ENCODE peak calls at places on chromosomes 3 and 15, in ten cellular contexts. One of them, this sample, is unnamed.

GRCh38 chr15:33586791-33587697 is 276.3 kb downstream of the RYR3 start:
- DNase-seq in cardiac muscle cell: no peak
- DNase-seq in tibial nerve: no peak
- DNase-seq in GM12864: no peak
- DNase-seq in GM20000: no peak
- DNase-seq in nephron progenitor cell: no peak
- DNase-seq in body of pancreas: no peak
- DNase-seq in astrocyte of the spinal cord: no peak
- DNase-seq in RWPE1: no peak
- DNase-seq in cardiac fibroblast: no peak
- DNase-seq in this sample: no peak

GRCh38 chr15:34084086-34084485 is 17.6 kb downstream of the EMC7 start:
- DNase-seq in nephron progenitor cell: no peak
- DNase-seq in RWPE1: peak
- DNase-seq in cardiac fibroblast: no peak
- DNase-seq in GM12864: no peak
- DNase-seq in cardiac muscle cell: peak
- DNase-seq in astrocyte of the spinal cord: peak
- DNase-seq in body of pancreas: no peak
- DNase-seq in tibial nerve: no peak
- DNase-seq in GM20000: no peak
- DNase-seq in this sample: no peak

GRCh38 chr3:65265511-65265910 is 577.7 kb upstream of the ADAMTS9 start:
- DNase-seq in body of pancreas: no peak
- DNase-seq in cardiac muscle cell: peak
- DNase-seq in astrocyte of the spinal cord: no peak
- DNase-seq in RWPE1: no peak
- DNase-seq in cardiac fibroblast: no peak
- DNase-seq in tibial nerve: no peak
- DNase-seq in GM12864: no peak
- DNase-seq in nephron progenitor cell: no peak
- DNase-seq in GM20000: no peak
- DNase-seq in this sample: no peak

GRCh38 chr3:32816439-32817194 is 1.2 kb upstream of the TRIM71 start:
- DNase-seq in GM20000: peak
- DNase-seq in tibial nerve: no peak
- DNase-seq in cardiac fibroblast: peak
- DNase-seq in RWPE1: no peak
- DNase-seq in GM12864: no peak
- DNase-seq in astrocyte of the spinal cord: peak
- DNase-seq in cardiac muscle cell: peak
- DNase-seq in nephron progenitor cell: peak
- DNase-seq in body of pancreas: no peak
- DNase-seq in this sample: peak

GRCh38 chr3:113531826-113532697 is at the start of gene SIDT1:
- DNase-seq in body of pancreas: peak
- DNase-seq in GM20000: peak
- DNase-seq in RWPE1: no peak
- DNase-seq in astrocyte of the spinal cord: peak
- DNase-seq in cardiac fibroblast: no peak
- DNase-seq in tibial nerve: no peak
- DNase-seq in cardiac muscle cell: no peak
- DNase-seq in nephron progenitor cell: peak
- DNase-seq in GM12864: peak
- DNase-seq in this sample: peak

GRCh38 chr3:126773783-126774182 is 69.7 kb downstream of the CHCHD6 start:
- DNase-seq in nephron progenitor cell: no peak
- DNase-seq in body of pancreas: no peak
- DNase-seq in cardiac fibroblast: peak
- DNase-seq in cardiac muscle cell: no peak
- DNase-seq in GM12864: no peak
- DNase-seq in GM20000: no peak
- DNase-seq in RWPE1: no peak
- DNase-seq in tibial nerve: no peak
- DNase-seq in astrocyte of the spinal cord: no peak
- DNase-seq in this sample: no peak

GRCh38 chr15:63887630-63888029 is 53.9 kb upstream of the HERC1 start:
- DNase-seq in nephron progenitor cell: no peak
- DNase-seq in cardiac fibroblast: no peak
- DNase-seq in body of pancreas: no peak
- DNase-seq in GM20000: no peak
- DNase-seq in RWPE1: no peak
- DNase-seq in GM12864: no peak
- DNase-seq in tibial nerve: no peak
- DNase-seq in cardiac muscle cell: no peak
- DNase-seq in astrocyte of the spinal cord: no peak
- DNase-seq in this sample: no peak

GRCh38 chr3:71542548-71543370 is 40.8 kb downstream of the FOXP1 start:
- DNase-seq in tibial nerve: peak
- DNase-seq in body of pancreas: peak
- DNase-seq in nephron progenitor cell: peak
- DNase-seq in GM12864: no peak
- DNase-seq in cardiac muscle cell: peak
- DNase-seq in astrocyte of the spinal cord: peak
- DNase-seq in cardiac fibroblast: peak
- DNase-seq in RWPE1: peak
- DNase-seq in GM20000: no peak
- DNase-seq in this sample: no peak

DNA sequence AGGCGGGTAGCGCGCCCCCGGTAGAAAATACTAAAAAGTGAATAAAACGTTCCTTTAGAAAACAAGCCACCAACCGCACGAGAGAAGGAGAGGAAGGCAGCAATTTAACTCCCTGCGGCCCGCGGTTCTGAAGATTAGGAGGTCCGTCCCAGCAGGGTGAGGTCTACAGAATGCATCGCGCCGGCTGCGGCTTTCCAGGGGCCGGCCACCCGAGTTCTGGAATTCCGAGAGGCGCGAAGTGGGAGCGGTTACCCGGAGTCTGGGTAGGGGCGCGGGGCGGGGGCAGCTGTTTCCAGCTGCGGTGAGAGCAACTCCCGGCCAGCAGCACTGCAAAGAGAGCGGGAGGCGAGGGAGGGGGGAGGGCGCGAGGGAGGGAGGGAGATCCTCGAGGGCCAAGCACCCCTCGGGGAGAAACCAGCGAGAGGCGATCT is 318.6 kb downstream of the FGF12 start:
- DNase-seq in astrocyte of the spinal cord: peak
- DNase-seq in cardiac fibroblast: peak
- DNase-seq in body of pancreas: no peak
- DNase-seq in nephron progenitor cell: peak
- DNase-seq in RWPE1: no peak
- DNase-seq in tibial nerve: no peak
- DNase-seq in GM20000: peak
- DNase-seq in cardiac muscle cell: peak
- DNase-seq in GM12864: no peak
- DNase-seq in this sample: no peak
- TF ChIP-seq CTCF in astrocyte of the spinal cord: no peak
- TF ChIP-seq CTCF in cardiac fibroblast: no peak
- TF ChIP-seq CTCF in body of pancreas: no peak
- TF ChIP-seq CTCF in nephron progenitor cell: no peak
- TF ChIP-seq CTCF in RWPE1: no peak
- TF ChIP-seq CTCF in tibial nerve: no peak
- TF ChIP-seq CTCF in GM20000: no peak
- TF ChIP-seq CTCF in cardiac muscle cell: no peak
- TF ChIP-seq CTCF in GM12864: no peak
- TF ChIP-seq CTCF in this sample: no peak

GRCh38 chr3:196689941-196690660 is 21.9 kb downstream of the CEP19 start:
- DNase-seq in GM12864: no peak
- DNase-seq in GM20000: no peak
- DNase-seq in cardiac muscle cell: no peak
- DNase-seq in tibial nerve: no peak
- DNase-seq in body of pancreas: no peak
- DNase-seq in astrocyte of the spinal cord: no peak
- DNase-seq in nephron progenitor cell: no peak
- DNase-seq in RWPE1: no peak
- DNase-seq in cardiac fibroblast: no peak
- DNase-seq in this sample: no peak

GRCh38 chr3:196695849-196696226 is 16.2 kb downstream of the CEP19 start:
- DNase-seq in RWPE1: no peak
- DNase-seq in body of pancreas: no peak
- DNase-seq in GM12864: no peak
- DNase-seq in nephron progenitor cell: no peak
- DNase-seq in GM20000: no peak
- DNase-seq in astrocyte of the spinal cord: no peak
- DNase-seq in cardiac muscle cell: no peak
- DNase-seq in cardiac fibroblast: no peak
- DNase-seq in tibial nerve: no peak
- DNase-seq in this sample: no peak

GRCh38 chr3:196697270-196697669 is 14.8 kb downstream of the CEP19 start:
- DNase-seq in cardiac fibroblast: peak
- DNase-seq in astrocyte of the spinal cord: no peak
- DNase-seq in GM20000: no peak
- DNase-seq in body of pancreas: no peak
- DNase-seq in GM12864: no peak
- DNase-seq in nephron progenitor cell: no peak
- DNase-seq in RWPE1: no peak
- DNase-seq in tibial nerve: no peak
- DNase-seq in cardiac muscle cell: no peak
- DNase-seq in this sample: no peak

GRCh38 chr3:196694941-196695848 is 16.9 kb downstream of the CEP19 start:
- DNase-seq in cardiac fibroblast: no peak
- DNase-seq in astrocyte of the spinal cord: no peak
- DNase-seq in nephron progenitor cell: no peak
- DNase-seq in body of pancreas: no peak
- DNase-seq in tibial nerve: no peak
- DNase-seq in GM12864: no peak
- DNase-seq in RWPE1: no peak
- DNase-seq in cardiac muscle cell: no peak
- DNase-seq in GM20000: no peak
- DNase-seq in this sample: no peak

DNA sequence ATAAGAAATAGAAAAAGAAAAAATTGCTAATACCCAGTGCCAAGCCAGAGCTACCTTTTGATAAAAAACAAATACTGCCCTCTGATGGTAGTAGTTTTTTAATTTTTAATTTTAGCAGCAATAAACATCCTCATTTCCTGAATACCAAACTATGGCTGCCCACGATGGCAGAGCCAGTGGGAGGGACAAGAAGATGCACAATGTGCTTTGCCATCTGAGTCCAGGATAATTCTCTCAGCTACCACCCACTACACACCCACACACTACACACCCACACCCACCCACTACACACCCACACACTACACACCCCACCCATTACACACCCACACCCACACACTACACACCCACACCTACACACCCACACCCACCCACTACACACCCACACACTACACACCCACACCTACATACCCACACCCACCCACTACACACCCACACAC is 17.8 kb downstream of the CEP19 start:
- DNase-seq in GM20000: peak
- DNase-seq in RWPE1: peak
- DNase-seq in cardiac fibroblast: peak
- DNase-seq in tibial nerve: no peak
- DNase-seq in cardiac muscle cell: peak
- DNase-seq in body of pancreas: no peak
- DNase-seq in astrocyte of the spinal cord: no peak
- DNase-seq in nephron progenitor cell: no peak
- DNase-seq in GM12864: no peak
- DNase-seq in this sample: peak
- TF ChIP-seq CTCF in GM20000: no peak
- TF ChIP-seq CTCF in RWPE1: no peak
- TF ChIP-seq CTCF in cardiac fibroblast: no peak
- TF ChIP-seq CTCF in tibial nerve: no peak
- TF ChIP-seq CTCF in cardiac muscle cell: no peak
- TF ChIP-seq CTCF in body of pancreas: no peak
- TF ChIP-seq CTCF in astrocyte of the spinal cord: peak
- TF ChIP-seq CTCF in nephron progenitor cell: no peak
- TF ChIP-seq CTCF in GM12864: no peak
- TF ChIP-seq CTCF in this sample: no peak

GRCh38 chr3:12287727-12288465 is 974 bp upstream of the PPARG start:
- DNase-seq in nephron progenitor cell: peak
- DNase-seq in cardiac muscle cell: peak
- DNase-seq in cardiac fibroblast: peak
- DNase-seq in body of pancreas: peak
- DNase-seq in astrocyte of the spinal cord: no peak
- DNase-seq in RWPE1: no peak
- DNase-seq in GM20000: peak
- DNase-seq in GM12864: no peak
- DNase-seq in tibial nerve: no peak
- DNase-seq in this sample: peak

GRCh38 chr3:12286504-12286903 is 2.4 kb upstream of the PPARG start:
- DNase-seq in body of pancreas: no peak
- DNase-seq in cardiac fibroblast: no peak
- DNase-seq in nephron progenitor cell: no peak
- DNase-seq in GM20000: no peak
- DNase-seq in cardiac muscle cell: no peak
- DNase-seq in GM12864: no peak
- DNase-seq in astrocyte of the spinal cord: no peak
- DNase-seq in tibial nerve: no peak
- DNase-seq in RWPE1: no peak
- DNase-seq in this sample: no peak

GRCh38 chr3:12288466-12289129 is at the start of gene PPARG:
- DNase-seq in cardiac fibroblast: peak
- DNase-seq in RWPE1: no peak
- DNase-seq in tibial nerve: peak
- DNase-seq in body of pancreas: no peak
- DNase-seq in GM20000: peak
- DNase-seq in astrocyte of the spinal cord: peak
- DNase-seq in cardiac muscle cell: peak
- DNase-seq in GM12864: no peak
- DNase-seq in nephron progenitor cell: peak
- DNase-seq in this sample: peak

GRCh38 chr3:12285003-12285555 is 3.8 kb upstream of the PPARG start:
- DNase-seq in GM20000: no peak
- DNase-seq in GM12864: no peak
- DNase-seq in tibial nerve: no peak
- DNase-seq in cardiac fibroblast: no peak
- DNase-seq in RWPE1: no peak
- DNase-seq in astrocyte of the spinal cord: no peak
- DNase-seq in nephron progenitor cell: no peak
- DNase-seq in cardiac muscle cell: no peak
- DNase-seq in body of pancreas: no peak
- DNase-seq in this sample: no peak

DNA sequence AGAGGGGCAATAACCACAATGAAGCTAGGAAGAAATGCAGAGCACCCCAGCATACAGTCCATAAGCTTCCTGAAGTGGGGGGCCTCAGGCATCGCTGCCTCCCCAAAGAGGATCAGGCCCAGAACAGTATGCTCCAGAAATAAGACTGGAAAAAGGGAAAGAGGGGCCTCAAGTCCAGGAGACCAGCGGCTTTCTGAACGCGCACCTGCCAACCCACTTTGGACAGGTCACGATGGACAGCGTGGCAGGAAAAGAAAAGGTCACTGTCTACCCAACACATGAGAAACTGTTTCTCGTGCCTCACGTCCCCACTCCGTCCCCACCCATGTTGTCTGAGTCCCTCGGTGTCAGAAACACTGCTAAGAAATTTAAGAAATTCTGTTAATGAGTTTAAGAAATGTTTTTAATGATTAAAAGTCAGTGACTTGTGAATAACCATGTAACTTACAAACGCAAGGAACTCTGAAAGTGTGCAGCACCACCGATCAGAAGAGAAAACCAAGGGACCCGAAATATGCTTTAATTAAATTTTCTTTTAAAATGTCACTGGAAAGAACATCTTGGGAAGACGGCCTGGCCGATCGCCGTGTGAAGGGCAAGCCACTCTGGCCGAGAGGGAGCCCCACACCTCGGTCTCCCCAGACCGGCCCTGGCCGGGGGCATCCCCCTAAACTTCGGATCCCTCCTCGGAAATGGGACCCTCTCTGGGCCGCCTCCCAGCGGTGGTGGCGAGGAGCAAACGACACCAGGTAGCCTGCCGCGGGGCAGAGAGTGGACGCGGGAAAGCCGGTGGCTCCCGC is 1.7 kb upstream of the PPARG start:
- DNase-seq in RWPE1: no peak
- DNase-seq in astrocyte of the spinal cord: no peak
- DNase-seq in body of pancreas: no peak
- DNase-seq in cardiac muscle cell: peak
- DNase-seq in tibial nerve: no peak
- DNase-seq in nephron progenitor cell: peak
- DNase-seq in cardiac fibroblast: peak
- DNase-seq in GM12864: no peak
- DNase-seq in GM20000: peak
- DNase-seq in this sample: no peak
- TF ChIP-seq CTCF in RWPE1: peak
- TF ChIP-seq CTCF in astrocyte of the spinal cord: peak
- TF ChIP-seq CTCF in body of pancreas: no peak
- TF ChIP-seq CTCF in cardiac muscle cell: no peak
- TF ChIP-seq CTCF in tibial nerve: no peak
- TF ChIP-seq CTCF in nephron progenitor cell: no peak
- TF ChIP-seq CTCF in cardiac fibroblast: peak
- TF ChIP-seq CTCF in GM12864: no peak
- TF ChIP-seq CTCF in GM20000: no peak
- TF ChIP-seq CTCF in this sample: no peak

GRCh38 chr3:171640520-171641412 is 169.5 kb downstream of the PLD1 start:
- DNase-seq in cardiac muscle cell: peak
- DNase-seq in cardiac fibroblast: peak
- DNase-seq in GM12864: no peak
- DNase-seq in RWPE1: no peak
- DNase-seq in astrocyte of the spinal cord: peak
- DNase-seq in tibial nerve: no peak
- DNase-seq in nephron progenitor cell: peak
- DNase-seq in body of pancreas: no peak
- DNase-seq in GM20000: no peak
- DNase-seq in this sample: no peak
- TF ChIP-seq CTCF in cardiac muscle cell: peak
- TF ChIP-seq CTCF in cardiac fibroblast: peak
- TF ChIP-seq CTCF in GM12864: no peak
- TF ChIP-seq CTCF in RWPE1: no peak
- TF ChIP-seq CTCF in astrocyte of the spinal cord: peak
- TF ChIP-seq CTCF in tibial nerve: no peak
- TF ChIP-seq CTCF in nephron progenitor cell: no peak
- TF ChIP-seq CTCF in body of pancreas: no peak
- TF ChIP-seq CTCF in GM20000: no peak
- TF ChIP-seq CTCF in this sample: no peak

This sample was measured in GM13976.